ENCODE peak calls at places on chromosomes 12 and 14, in five cellular contexts. D is AG08396, H is ureter, U is GM12891, L is HAP-1. C is an unnamed sample.

GRCh38 chr12:87140257-87140656 is 884.1 kb upstream of the MGAT4C start:
- DNase-seq in D (no peak), H (no peak), U (no peak), L (no peak), C (no peak)

GRCh38 chr12:42260518-42260917 is 22.5 kb upstream of the YAF2 start:
- DNase-seq in D (no peak), H (no peak), U (no peak), L (no peak), C (no peak)

GRCh38 chr12:121534495-121535148 is 46.2 kb downstream of the KDM2B start:
- DNase-seq in D (no peak), H (no peak), U (no peak), L (no peak), C (no peak)

GRCh38 chr12:127162902-127163301 is 1104.1 kb upstream of the TMEM132C start:
- DNase-seq in D (peak), H (no peak), U (peak), L (no peak), C (no peak)

GRCh38 chr14:51744372-51745150 is 92.9 kb downstream of the FRMD6 start:
- DNase-seq in D (no peak), H (no peak), U (no peak), L (no peak), C (no peak)

GRCh38 chr14:93522221-93522620 is 91.5 kb downstream of the UNC79 start:
- DNase-seq in D (no peak), H (no peak), U (no peak), L (no peak), C (no peak)

GRCh38 chr14:69097974-69098373 is 54.9 kb downstream of the DCAF5 start:
- DNase-seq in D (no peak), H (no peak), U (no peak), L (no peak), C (no peak)

GRCh38 chr12:62900686-62901272 is 34.2 kb downstream of the PPM1H start:
- DNase-seq in D (no peak), H (no peak), U (no peak), L (no peak), C (no peak)

GRCh38 chr14:98243332-98243731 is 1028.7 kb downstream of the BCL11B start:
- DNase-seq in D (no peak), H (no peak), U (no peak), L (no peak), C (no peak)

GRCh38 chr14:20848316-20848954 is 42.8 kb upstream of the RNASE3 start:
- DNase-seq in D (peak), H (no peak), U (no peak), L (no peak), C (no peak)

GRCh38 chr12:31959701-31960391 is 631 bp downstream of the RESF1 start:
- DNase-seq in D (peak), H (peak), U (no peak), L (peak), C (no peak)

GRCh38 chr12:12083688-12084087 is 12.9 kb downstream of the BCL2L14 start:
- DNase-seq in D (no peak), H (no peak), U (no peak), L (no peak), C (no peak)

GRCh38 chr12:50322196-50322595 is 38.9 kb upstream of the LIMA1 start:
- DNase-seq in D (no peak), H (no peak), U (no peak), L (no peak), C (no peak)

GRCh38 chr12:9779209-9779608 is 18.5 kb upstream of the CD69 start:
- DNase-seq in D (no peak), H (no peak), U (no peak), L (no peak), C (no peak)

GRCh38 chr12:96131230-96131788 is 62.9 kb upstream of the ELK3 start:
- DNase-seq in D (no peak), H (no peak), U (no peak), L (no peak), C (no peak)

GRCh38 chr12:45076417-45077031 is 25.6 kb upstream of the DBX2 start:
- DNase-seq in D (no peak), H (no peak), U (no peak), L (no peak), C (no peak)

GRCh38 chr12:124391340-124392261 is 96.7 kb downstream of the RFLNA start:
- DNase-seq in D (no peak), H (no peak), U (peak), L (no peak), C (no peak)

GRCh38 chr14:58428011-58428807 is 690 bp downstream of the KIAA0586 start:
- DNase-seq in D (peak), H (no peak), U (no peak), L (peak), C (no peak)

GRCh38 chr12:70049596-70050360 is 193.5 kb upstream of the CNOT2 start:
- DNase-seq in D (no peak), H (peak), U (peak), L (no peak), C (no peak)

GRCh38 chr12:103793046-103793445 is 48.0 kb downstream of the NT5DC3 start:
- DNase-seq in D (no peak), H (no peak), U (no peak), L (no peak), C (no peak)

GRCh38 chr12:71704920-71705319 is 19.0 kb downstream of the TMEM19 start:
- DNase-seq in D (no peak), H (no peak), U (no peak), L (no peak), C (no peak)

GRCh38 chr12:11545438-11546330 is 103.8 kb upstream of the ETV6 start:
- DNase-seq in D (no peak), H (no peak), U (peak), L (no peak), C (no peak)

GRCh38 chr14:70096866-70097265 is 91.9 kb downstream of the SLC8A3 start:
- DNase-seq in D (peak), H (no peak), U (no peak), L (no peak), C (no peak)

GRCh38 chr12:57487055-57487596 is 742 bp upstream of the MARS1 start:
- DNase-seq in D (no peak), H (no peak), U (no peak), L (no peak), C (no peak)

GRCh38 chr12:12008232-12008850 is 62.4 kb upstream of the BCL2L14 start:
- DNase-seq in D (no peak), H (no peak), U (no peak), L (peak), C (no peak)

GRCh38 chr14:62269204-62269603 is 507.0 kb downstream of the SNAPC1 start:
- DNase-seq in D (no peak), H (no peak), U (no peak), L (no peak), C (no peak)

GRCh38 chr12:60616400-60616799 is 1020.6 kb downstream of the SLC16A7 start:
- DNase-seq in D (no peak), H (no peak), U (no peak), L (no peak), C (no peak)

GRCh38 chr12:39620664-39621658 is 1.4 kb upstream of the ABCD2 start:
- DNase-seq in D (no peak), H (no peak), U (no peak), L (no peak), C (no peak)

GRCh38 chr12:95266250-95266649 is 48.6 kb downstream of the VEZT start:
- DNase-seq in D (no peak), H (no peak), U (no peak), L (no peak), C (no peak)

GRCh38 chr12:104603545-104603973 is 146.8 kb downstream of the CHST11 start:
- DNase-seq in D (peak), H (no peak), U (no peak), L (no peak), C (peak)

GRCh38 chr12:132327351-132328171 is 1.8 kb downstream of the GALNT9 start:
- DNase-seq in D (peak), H (no peak), U (no peak), L (no peak), C (no peak)

GRCh38 chr12:25155031-25155576 is 39.9 kb downstream of the DNAI7 start:
- DNase-seq in D (no peak), H (no peak), U (peak), L (no peak), C (no peak)

GRCh38 chr12:802242-802995 is 50.0 kb downstream of the WNK1 start:
- DNase-seq in D (no peak), H (no peak), U (no peak), L (no peak), C (no peak)

GRCh38 chr12:31647106-31647505 is 12.4 kb upstream of the ETFBKMT start:
- DNase-seq in D (no peak), H (no peak), U (no peak), L (peak), C (peak)

GRCh38 chr12:49801141-49802063 is 26.8 kb downstream of the NCKAP5L start:
- DNase-seq in D (no peak), H (no peak), U (no peak), L (no peak), C (no peak)

GRCh38 chr14:96764012-96764411 is 33.2 kb upstream of the VRK1 start:
- DNase-seq in D (no peak), H (no peak), U (no peak), L (no peak), C (no peak)

GRCh38 chr12:121060149-121061001 is 21.3 kb upstream of the OASL start:
- DNase-seq in D (peak), H (no peak), U (peak), L (peak), C (no peak)

C was measured in keratinocyte.